ENCODE peak calls at places on chromosomes 13 and 19, in four cellular contexts. I is fibroblast of pulmonary artery, O is NCI-H524 treated with DMSO at 0.1 percent for 48 hours, C is mucosa of gallbladder. H is an unnamed sample.

GRCh38 chr19:48735031-48735615 is 5.3 kb downstream of the RASIP1 start:
- DNase-seq in I (no peak), C (no peak), O (no peak), H (peak)

GRCh38 chr13:102152790-102153189 is 249.1 kb downstream of the FGF14 start:
- DNase-seq in I (no peak), O (no peak), C (no peak), H (no peak)

GRCh38 chr19:47765522-47766358 is 12.8 kb upstream of the SELENOW start:
- DNase-seq in O (no peak), I (peak), C (peak), H (peak)

GRCh38 chr19:40908981-40909380 is 26.9 kb upstream of the CYP2A7 start:
- DNase-seq in C (no peak), O (no peak), I (no peak), H (no peak)

GRCh38 chr13:75635621-75636338 is at the start of gene LMO7:
- DNase-seq in I (peak), O (no peak), C (peak), H (peak)

GRCh38 chr13:110546933-110547332 is 14.6 kb downstream of the RAB20 start:
- DNase-seq in I (peak), C (peak), O (no peak), H (peak)

GRCh38 chr13:113656015-113656588 is 1.9 kb downstream of the ATP4B start:
- DNase-seq in O (no peak), C (no peak), I (no peak), H (no peak)

GRCh38 chr19:50281491-50281890 is 47.7 kb downstream of the KCNC3 start:
- DNase-seq in I (no peak), C (no peak), O (no peak), H (no peak)

GRCh38 chr19:50567052-50567841 is 988 bp downstream of the LRRC4B start:
- DNase-seq in C (no peak), O (peak), I (no peak), H (no peak)

GRCh38 chr19:39212377-39212742 is 8.3 kb upstream of the SYCN start:
- DNase-seq in O (no peak), I (peak), C (no peak), H (peak)

GRCh38 chr13:42395066-42395821 is 123.3 kb downstream of the AKAP11 start:
- DNase-seq in C (no peak), I (no peak), O (no peak), H (no peak)

GRCh38 chr19:17755977-17756670 is 4.8 kb downstream of the FCHO1 start:
- DNase-seq in O (peak), C (peak), I (peak), H (peak)

GRCh38 chr13:76886292-76887061 is at the start of gene KCTD12:
- DNase-seq in I (peak), O (no peak), C (peak), H (peak)

GRCh38 chr19:35693835-35694599 is 10.3 kb upstream of the ZBTB32 start:
- DNase-seq in C (peak), O (peak), I (peak), H (peak)

GRCh38 chr13:111962431-111962891 is 104.5 kb upstream of the SOX1 start:
- DNase-seq in O (no peak), I (no peak), C (no peak), H (no peak)

GRCh38 chr19:48629599-48630288 is 7.4 kb downstream of the DBP start:
- DNase-seq in O (no peak), I (peak), C (peak), H (no peak)

GRCh38 chr19:19062454-19063182 is 1.2 kb upstream of the SLC25A42 start:
- DNase-seq in I (peak), C (no peak), O (no peak), H (peak)

GRCh38 chr13:95411641-95412040 is 110.4 kb upstream of the ABCC4 start:
- DNase-seq in C (no peak), I (peak), O (no peak), H (no peak)

GRCh38 chr13:31048521-31048920 is 113.2 kb downstream of the HSPH1 start:
- DNase-seq in C (no peak), I (peak), O (no peak), H (peak)

GRCh38 chr19:7331446-7331845 is 17.3 kb upstream of the ARHGEF18 start:
- DNase-seq in I (no peak), O (no peak), C (no peak), H (no peak)

GRCh38 chr19:708154-709141 is at the start of gene PALM:
- DNase-seq in O (no peak), I (no peak), C (no peak), H (no peak)

GRCh38 chr19:14019100-14019499 is 8.8 kb upstream of the RLN3 start:
- DNase-seq in C (no peak), I (no peak), O (no peak), H (no peak)

GRCh38 chr13:82356667-82357066 is 1525.6 kb downstream of the SLITRK1 start:
- DNase-seq in C (no peak), I (peak), O (peak), H (peak)

GRCh38 chr19:20162821-20163220 is 4.2 kb upstream of the ZNF486 start:
- DNase-seq in I (no peak), C (no peak), O (no peak), H (no peak)

GRCh38 chr19:35309481-35310279 is 17.7 kb downstream of the MAG start:
- DNase-seq in O (no peak), I (peak), C (no peak), H (no peak)

GRCh38 chr19:34555447-34555846 is 73.9 kb downstream of the WTIP start:
- DNase-seq in I (peak), O (no peak), C (no peak), H (peak)

GRCh38 chr19:2702170-2703076 is at the start of gene GNG7:
- DNase-seq in O (no peak), I (peak), C (peak), H (peak)

GRCh38 chr13:24124789-24125476 is 35.6 kb upstream of the SPATA13 start:
- DNase-seq in I (no peak), C (no peak), O (no peak), H (no peak)

GRCh38 chr13:73857106-73857505 is 277.1 kb downstream of the KLF12 start:
- DNase-seq in I (peak), O (no peak), C (no peak), H (no peak)

GRCh38 chr13:40456397-40456958 is 210.0 kb downstream of the FOXO1 start:
- DNase-seq in O (peak), C (no peak), I (no peak), H (no peak)

GRCh38 chr13:26929971-26930730 is 169.6 kb upstream of the GPR12 start:
- DNase-seq in O (peak), I (peak), C (peak), H (peak)

GRCh38 chr13:73223372-73223781 is 164.6 kb downstream of the KLF5 start:
- DNase-seq in O (no peak), C (no peak), I (no peak), H (no peak)

GRCh38 chr13:52751196-52751595 is 11.6 kb upstream of the CNMD start:
- DNase-seq in C (no peak), O (no peak), I (no peak), H (no peak)